ENCODE peak calls at places on chromosome X, in eight cellular contexts. L, W, J, Q, K, U, C and M are unnamed samples.

GRCh38 chrX:119529355-119530276 is 35.6 kb downstream of the STEEP1 start:
- DNase-seq in L (no peak), W (no peak), J (no peak), Q (no peak), K (peak), U (no peak), C (no peak), M (no peak)

GRCh38 chrX:41824551-41824950 is 98.8 kb downstream of the CASK start:
- DNase-seq in L (no peak), W (peak), J (peak), Q (no peak), K (no peak), U (no peak), C (peak), M (no peak)

GRCh38 chrX:1876041-1876440 is 261.2 kb downstream of the ASMT start:
- DNase-seq in L (no peak), W (no peak), J (no peak), Q (no peak), K (no peak), U (no peak), C (no peak), M (no peak)

GRCh38 chrX:44267116-44267515 is 76.4 kb downstream of the EFHC2 start:
- DNase-seq in L (no peak), W (no peak), J (no peak), Q (no peak), K (no peak), U (no peak), C (peak), M (no peak)

GRCh38 chrX:154458116-154458953 is at the start of gene PLXNA3:
- DNase-seq in L (peak), W (no peak), J (peak), Q (peak), K (peak), U (peak), C (no peak), M (peak)

GRCh38 chrX:3191821-3192220 is 150.6 kb downstream of the ARSF start:
- DNase-seq in L (no peak), W (no peak), J (no peak), Q (no peak), K (no peak), U (no peak), C (no peak), M (no peak)

GRCh38 chrX:56248492-56248891 is 16.3 kb downstream of the KLF8 start:
- DNase-seq in L (peak), W (peak), J (peak), Q (peak), K (peak), U (peak), C (peak), M (peak)

GRCh38 chrX:43865791-43866190 is 16.5 kb downstream of the MAOB start:
- DNase-seq in L (no peak), W (no peak), J (no peak), Q (no peak), K (no peak), U (no peak), C (no peak), M (no peak)

GRCh38 chrX:130628522-130628921 is 226.7 kb downstream of the RBMX2 start:
- DNase-seq in L (no peak), W (no peak), J (no peak), Q (peak), K (no peak), U (no peak), C (no peak), M (no peak)

GRCh38 chrX:23656684-23657083 is 10.6 kb upstream of the PRDX4 start:
- DNase-seq in L (no peak), W (no peak), J (no peak), Q (no peak), K (no peak), U (no peak), C (peak), M (no peak)

GRCh38 chrX:146363919-146364318 is 445.7 kb upstream of the CXorf51B start:
- DNase-seq in L (no peak), W (no peak), J (no peak), Q (no peak), K (no peak), U (no peak), C (no peak), M (no peak)

GRCh38 chrX:44651347-44651746 is 108.7 kb upstream of the FUNDC1 start:
- DNase-seq in L (no peak), W (no peak), J (no peak), Q (peak), K (no peak), U (no peak), C (no peak), M (no peak)

GRCh38 chrX:2387614-2388239 is 113.0 kb downstream of the DHRSX start:
- DNase-seq in L (no peak), W (no peak), J (no peak), Q (no peak), K (no peak), U (no peak), C (no peak), M (no peak)

GRCh38 chrX:16722481-16722880 is 3.1 kb downstream of the SYAP1 start:
- DNase-seq in L (no peak), W (no peak), J (no peak), Q (no peak), K (no peak), U (no peak), C (no peak), M (no peak)

GRCh38 chrX:154349359-154349935 is 25.0 kb downstream of the FLNA start:
- DNase-seq in L (no peak), W (no peak), J (no peak), Q (no peak), K (no peak), U (peak), C (no peak), M (no peak)

GRCh38 chrX:33211356-33212254 is at the start of gene DMD:
- DNase-seq in L (no peak), W (peak), J (peak), Q (peak), K (no peak), U (peak), C (peak), M (no peak)

GRCh38 chrX:111270339-111270738 is at the start of gene CAPN6:
- DNase-seq in L (no peak), W (no peak), J (no peak), Q (peak), K (no peak), U (no peak), C (peak), M (no peak)

GRCh38 chrX:65750674-65751469 is 83.4 kb downstream of the MSN start:
- DNase-seq in L (peak), W (no peak), J (no peak), Q (no peak), K (no peak), U (no peak), C (no peak), M (no peak)

GRCh38 chrX:93673869-93674271 is at the start of gene FAM133A:
- DNase-seq in L (no peak), W (no peak), J (peak), Q (no peak), K (no peak), U (no peak), C (peak), M (no peak)

GRCh38 chrX:95145848-95146540 is 1472.0 kb downstream of the FAM133A start:
- DNase-seq in L (no peak), W (no peak), J (no peak), Q (peak), K (no peak), U (no peak), C (no peak), M (no peak)

GRCh38 chrX:39766882-39767281 is 330.9 kb downstream of the BCOR start:
- DNase-seq in L (no peak), W (no peak), J (no peak), Q (no peak), K (no peak), U (no peak), C (no peak), M (no peak)

GRCh38 chrX:33808636-33809035 is 323.5 kb downstream of the FAM47A start:
- DNase-seq in L (no peak), W (no peak), J (no peak), Q (peak), K (no peak), U (no peak), C (no peak), M (no peak)

GRCh38 chrX:17813277-17813676 is 47.8 kb downstream of the RAI2 start:
- DNase-seq in L (no peak), W (no peak), J (no peak), Q (no peak), K (no peak), U (no peak), C (no peak), M (no peak)

GRCh38 chrX:118839334-118839958 is 15.8 kb downstream of the ZCCHC12 start:
- DNase-seq in L (peak), W (peak), J (peak), Q (peak), K (peak), U (peak), C (peak), M (peak)

GRCh38 chrX:149541521-149542047 is 772 bp downstream of the EOLA1 start:
- DNase-seq in L (no peak), W (no peak), J (no peak), Q (peak), K (no peak), U (no peak), C (no peak), M (no peak)

GRCh38 chrX:107632291-107632690 is 4.0 kb downstream of the PRPS1 start:
- DNase-seq in L (no peak), W (no peak), J (peak), Q (no peak), K (no peak), U (no peak), C (no peak), M (no peak)

GRCh38 chrX:116272881-116273280 is 102.3 kb downstream of the AGTR2 start:
- DNase-seq in L (no peak), W (no peak), J (no peak), Q (no peak), K (no peak), U (no peak), C (peak), M (no peak)

GRCh38 chrX:68808686-68809357 is 20.0 kb upstream of the EFNB1 start:
- DNase-seq in L (no peak), W (no peak), J (peak), Q (peak), K (no peak), U (no peak), C (no peak), M (no peak)

GRCh38 chrX:56728752-56729151 is 291 bp upstream of the NBDY start:
- DNase-seq in L (peak), W (peak), J (peak), Q (peak), K (peak), U (no peak), C (no peak), M (no peak)

GRCh38 chrX:107678957-107679740 is 50.8 kb downstream of the PRPS1 start:
- DNase-seq in L (peak), W (peak), J (peak), Q (no peak), K (peak), U (peak), C (peak), M (no peak)

GRCh38 chrX:120290107-120290506 is 21.2 kb downstream of the TMEM255A start:
- DNase-seq in L (no peak), W (no peak), J (no peak), Q (no peak), K (no peak), U (no peak), C (no peak), M (no peak)

GRCh38 chrX:16517206-16517605 is 132.8 kb upstream of the S100G start:
- DNase-seq in L (no peak), W (no peak), J (peak), Q (no peak), K (no peak), U (no peak), C (no peak), M (no peak)

GRCh38 chrX:129667412-129667811 is 12.7 kb upstream of the APLN start:
- DNase-seq in L (no peak), W (no peak), J (no peak), Q (no peak), K (no peak), U (no peak), C (no peak), M (no peak)

GRCh38 chrX:44945736-44946135 is 72.7 kb downstream of the KDM6A start:
- DNase-seq in L (peak), W (no peak), J (no peak), Q (peak), K (peak), U (no peak), C (no peak), M (no peak)

GRCh38 chrX:85859426-85859825 is 187.9 kb downstream of the CHM start:
- DNase-seq in L (no peak), W (no peak), J (no peak), Q (no peak), K (no peak), U (no peak), C (peak), M (no peak)

GRCh38 chrX:148043456-148043855 is 62.3 kb downstream of the FMR1NB start:
- DNase-seq in L (no peak), W (peak), J (no peak), Q (no peak), K (no peak), U (no peak), C (peak), M (no peak)

GRCh38 chrX:27680726-27681125 is 90.6 kb downstream of the DCAF8L2 start:
- DNase-seq in L (no peak), W (peak), J (no peak), Q (no peak), K (no peak), U (no peak), C (peak), M (no peak)

GRCh38 chrX:15336023-15336413 is 695 bp upstream of the PIGA start:
- DNase-seq in L (peak), W (peak), J (no peak), Q (peak), K (peak), U (peak), C (peak), M (no peak)

GRCh38 chrX:102840871-102841705 is 96.0 kb upstream of the RAB40AL start:
- DNase-seq in L (peak), W (peak), J (no peak), Q (peak), K (no peak), U (no peak), C (peak), M (no peak)
- TF ChIP-seq CTCF in L (no peak), W (peak), J (no peak), Q (peak), K (no peak), U (no peak), C (peak), M (no peak)

GRCh38 chrX:47798861-47799260 is 37.8 kb upstream of the ZNF81 start:
- DNase-seq in L (no peak), W (no peak), J (no peak), Q (no peak), K (no peak), U (no peak), C (peak), M (no peak)

GRCh38 chrX:47797084-47797483 is 39.6 kb upstream of the ZNF81 start:
- DNase-seq in L (no peak), W (no peak), J (no peak), Q (no peak), K (no peak), U (no peak), C (no peak), M (no peak)

GRCh38 chrX:47796433-47796906 is 40.2 kb upstream of the ZNF81 start:
- DNase-seq in L (no peak), W (peak), J (no peak), Q (no peak), K (no peak), U (no peak), C (peak), M (no peak)
- TF ChIP-seq CTCF in L (no peak), W (no peak), J (no peak), Q (no peak), K (no peak), U (no peak), C (no peak), M (no peak)

GRCh38 chrX:793216-793770 is 162.7 kb downstream of the SHOX start:
- DNase-seq in L (no peak), W (no peak), J (no peak), Q (peak), K (no peak), U (no peak), C (no peak), M (no peak)

GRCh38 chrX:791479-792034 is 161.0 kb downstream of the SHOX start:
- DNase-seq in L (no peak), W (no peak), J (no peak), Q (peak), K (no peak), U (no peak), C (no peak), M (no peak)

GRCh38 chrX:789096-789495 is 158.5 kb downstream of the SHOX start:
- DNase-seq in L (no peak), W (no peak), J (no peak), Q (no peak), K (no peak), U (no peak), C (no peak), M (no peak)

GRCh38 chrX:790780-791360 is 160.3 kb downstream of the SHOX start:
- DNase-seq in L (no peak), W (no peak), J (no peak), Q (peak), K (no peak), U (no peak), C (no peak), M (no peak)

DNA sequence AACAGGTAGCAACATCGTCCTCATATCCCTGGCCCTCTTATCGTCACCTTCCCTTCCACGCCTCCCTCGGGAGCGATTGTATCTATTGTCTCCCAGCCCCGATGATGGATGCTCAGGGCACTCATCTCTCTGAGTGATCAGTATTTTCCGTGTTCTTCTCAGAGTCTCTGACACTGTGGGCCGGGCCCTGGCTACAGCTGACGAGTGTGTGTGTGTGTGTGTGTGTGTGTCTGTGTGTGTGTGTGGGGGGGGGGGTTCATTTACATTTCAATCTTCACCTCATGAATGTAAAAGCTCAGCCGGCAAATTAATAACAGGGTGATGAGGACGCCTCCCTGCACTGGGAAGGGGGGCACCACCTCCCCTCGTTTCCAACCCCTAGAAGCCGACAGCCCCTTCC is 159.4 kb downstream of the SHOX start:
- DNase-seq in L (no peak), W (no peak), J (no peak), Q (peak), K (no peak), U (no peak), C (no peak), M (no peak)
- TF ChIP-seq CTCF in L (no peak), W (no peak), J (no peak), Q (no peak), K (no peak), U (no peak), C (no peak), M (no peak)

GRCh38 chrX:9560219-9560618 is 95.4 kb downstream of the TBL1X start:
- DNase-seq in L (no peak), W (no peak), J (no peak), Q (no peak), K (no peak), U (no peak), C (no peak), M (no peak)
- TF ChIP-seq CTCF in L (no peak), W (no peak), J (no peak), Q (no peak), K (no peak), U (no peak), C (no peak), M (no peak)

GRCh38 chrX:11998944-11999343 is 139.3 kb upstream of the FRMPD4 start:
- DNase-seq in L (no peak), W (no peak), J (no peak), Q (peak), K (no peak), U (no peak), C (no peak), M (no peak)
- TF ChIP-seq CTCF in L (no peak), W (peak), J (no peak), Q (peak), K (no peak), U (no peak), C (no peak), M (no peak)

DNA sequence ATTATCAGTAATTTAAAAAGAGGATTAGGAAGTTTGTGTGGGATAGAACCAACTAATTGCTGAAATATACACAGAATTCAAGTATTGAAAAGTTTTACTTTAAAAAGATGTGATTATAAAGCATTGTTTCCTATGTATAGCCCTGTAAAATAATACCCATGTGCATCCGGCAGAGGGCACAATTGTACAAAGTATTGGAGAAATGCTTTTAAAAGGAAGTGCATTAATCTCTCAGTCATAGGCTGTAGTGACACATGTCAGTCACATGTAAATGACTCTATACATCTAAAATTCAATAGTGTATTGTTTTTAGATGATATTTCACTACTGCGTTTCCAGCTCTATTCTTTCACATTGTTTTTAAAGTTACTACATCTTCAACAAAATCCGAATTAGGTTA is 9.7 kb upstream of the GEMIN8 start:
- DNase-seq in L (peak), W (peak), J (peak), Q (peak), K (peak), U (no peak), C (peak), M (peak)
- TF ChIP-seq CTCF in L (peak), W (peak), J (peak), Q (peak), K (peak), U (peak), C (peak), M (peak)

GRCh38 chrX:133959972-133960371 is 25.4 kb downstream of the GPC3 start:
- DNase-seq in L (no peak), W (no peak), J (no peak), Q (no peak), K (no peak), U (no peak), C (no peak), M (no peak)

GRCh38 chrX:133961046-133961445 is 24.3 kb downstream of the GPC3 start:
- DNase-seq in L (no peak), W (no peak), J (no peak), Q (no peak), K (no peak), U (no peak), C (no peak), M (no peak)

GRCh38 chrX:133956570-133957340 is 28.6 kb downstream of the GPC3 start:
- DNase-seq in L (no peak), W (no peak), J (no peak), Q (no peak), K (no peak), U (no peak), C (no peak), M (no peak)

GRCh38 chrX:133953785-133954355 is 31.5 kb downstream of the GPC3 start:
- DNase-seq in L (no peak), W (no peak), J (no peak), Q (no peak), K (no peak), U (no peak), C (no peak), M (no peak)

DNA sequence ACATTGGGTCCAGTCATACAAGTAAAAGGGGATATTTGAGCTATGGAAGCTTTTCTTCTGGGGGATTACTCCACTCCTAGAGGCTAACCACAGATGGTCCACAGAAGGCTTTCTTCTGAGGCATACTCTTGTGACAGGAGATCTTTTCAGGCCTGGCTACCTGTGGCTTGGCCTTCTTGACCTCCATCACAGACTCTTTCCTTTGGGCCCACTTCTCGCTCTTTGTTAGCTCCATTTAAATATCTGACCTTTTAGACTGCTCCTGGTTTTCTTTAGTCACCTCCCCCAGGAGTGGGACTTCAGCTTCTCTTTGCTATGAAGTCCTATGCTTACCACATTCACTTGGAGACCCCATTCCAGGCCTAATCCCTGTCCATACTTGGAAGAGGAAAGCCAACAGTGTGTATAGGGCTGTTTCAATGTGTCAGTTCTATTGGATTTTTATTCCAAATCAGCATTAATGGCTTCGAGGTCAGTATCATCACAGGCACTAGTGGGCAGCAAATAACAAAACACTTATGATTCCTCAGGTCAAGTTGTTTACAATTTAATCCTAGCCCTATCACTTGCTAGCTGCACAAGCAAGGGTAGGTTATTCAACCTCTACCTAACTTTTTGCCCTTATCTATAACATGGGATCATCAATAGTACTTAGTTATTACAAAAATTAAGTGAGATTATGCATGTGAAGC is 26.3 kb downstream of the GPC3 start:
- DNase-seq in L (no peak), W (no peak), J (no peak), Q (no peak), K (no peak), U (no peak), C (peak), M (no peak)
- TF ChIP-seq CTCF in L (no peak), W (no peak), J (no peak), Q (peak), K (no peak), U (no peak), C (peak), M (no peak)